ENCODE peak calls at places on chromosome 6, in ten cellular contexts. D is hepatocyte; W is SK-N-SH; Q is uterus; T is gastrocnemius medialis; A is colonic mucosa; X is fibroblast of lung; R is CD4-positive, alpha-beta T cell; V is PC-9; I is heart right ventricle. U is an unnamed sample.

GRCh38 chr6:142361765-142362540 is 60.1 kb downstream of the ADGRG6 start:
- DNase-seq in D (peak; percentile 60), W (no peak), Q (no peak), T (no peak), A (no peak), X (peak; percentile 74), R (no peak), V (no peak), I (no peak), U (no peak)

GRCh38 chr6:9606435-9607134 is 808.3 kb downstream of the TFAP2A start:
- DNase-seq in D (no peak), W (no peak), Q (no peak), T (no peak), A (no peak), X (no peak), R (no peak), V (no peak), I (no peak), U (no peak)

GRCh38 chr6:112701201-112701600 is 354.1 kb downstream of the RFPL4B start:
- DNase-seq in D (peak; percentile 15), W (no peak), Q (no peak), T (no peak), A (no peak), X (peak; percentile 60), R (no peak), V (no peak), I (no peak), U (no peak)

GRCh38 chr6:54617730-54618129 is 228.8 kb upstream of the FAM83B start:
- DNase-seq in D (peak; percentile 33), W (no peak), Q (no peak), T (no peak), A (no peak), X (peak; percentile 95), R (no peak), V (no peak), I (no peak), U (no peak)

GRCh38 chr6:29887819-29888581 is 54.3 kb upstream of the HLA-A start:
- DNase-seq in D (peak; percentile 89), W (peak; percentile 27), Q (peak; percentile 85), T (peak; percentile 22), A (peak; percentile 95), X (peak; percentile 10), R (peak; percentile 84), V (no peak), I (peak; percentile 82), U (peak; percentile 42)

GRCh38 chr6:100549406-100550167 is 84.9 kb upstream of the SIM1 start:
- DNase-seq in D (no peak), W (no peak), Q (no peak), T (no peak), A (no peak), X (peak; percentile 88), R (no peak), V (peak; percentile 62), I (no peak), U (no peak)

GRCh38 chr6:2630362-2630761 is 120.4 kb downstream of the MYLK4 start:
- DNase-seq in D (peak; percentile 72), W (no peak), Q (no peak), T (no peak), A (no peak), X (peak; percentile 98), R (no peak), V (peak; percentile 88), I (no peak), U (no peak)

GRCh38 chr6:67345946-67346345 is 1289.1 kb upstream of the ADGRB3 start:
- DNase-seq in D (no peak), W (no peak), Q (no peak), T (no peak), A (no peak), X (peak; percentile 27), R (no peak), V (no peak), I (no peak), U (no peak)

GRCh38 chr6:100730581-100730980 is 150.5 kb downstream of the ASCC3 start:
- DNase-seq in D (no peak), W (no peak), Q (no peak), T (no peak), A (no peak), X (no peak), R (no peak), V (no peak), I (no peak), U (no peak)

GRCh38 chr6:90190752-90191393 is 105.8 kb downstream of the BACH2 start:
- DNase-seq in D (no peak), W (no peak), Q (no peak), T (no peak), A (no peak), X (no peak), R (no peak), V (no peak), I (no peak), U (no peak)

GRCh38 chr6:31075528-31075927 is 36.8 kb downstream of the C6orf15 start:
- DNase-seq in D (no peak), W (no peak), Q (no peak), T (no peak), A (no peak), X (peak; percentile 69), R (no peak), V (no peak), I (no peak), U (no peak)

GRCh38 chr6:112218563-112218962 is 35.8 kb downstream of the LAMA4 start:
- DNase-seq in D (no peak), W (no peak), Q (peak; percentile 80), T (no peak), A (no peak), X (peak; percentile 53), R (no peak), V (no peak), I (peak; percentile 74), U (peak; percentile 31)

GRCh38 chr6:11711994-11712698 is 66.5 kb downstream of the ADTRP start:
- DNase-seq in D (no peak), W (no peak), Q (no peak), T (no peak), A (no peak), X (peak; percentile 23), R (no peak), V (no peak), I (no peak), U (no peak)
- H3K27ac ChIP-seq in D (no peak overlapping the region), W (no peak overlapping the region), Q (no peak overlapping the region), T (peak overlapping the region; percentile 58), A (no peak overlapping the region), X (peak overlapping the region; percentile 18), R (peak overlapping the region; percentile 77), V (no peak overlapping the region), I (no peak overlapping the region), U (no peak overlapping the region)

GRCh38 chr6:26613201-26613600 is 16.4 kb downstream of the ABT1 start:
- DNase-seq in D (no peak), W (no peak), Q (no peak), T (no peak), A (no peak), X (no peak), R (no peak), V (no peak), I (no peak), U (no peak)
- H3K27me3 ChIP-seq in D (peaks cover 44% of the 10 kb centered on the region), W (peaks cover 9% of the 10 kb centered on the region), Q (no peaks in the 10 kb centered on the region), T (peaks cover 47% of the 10 kb centered on the region), A (peaks cover 16% of the 10 kb centered on the region), X (peaks cover 34% of the 10 kb centered on the region), R (peaks cover 43% of the 10 kb centered on the region), V (no peaks in the 10 kb centered on the region), I (peaks cover 3% of the 10 kb centered on the region), U (peaks cover 16% of the 10 kb centered on the region)

DNA sequence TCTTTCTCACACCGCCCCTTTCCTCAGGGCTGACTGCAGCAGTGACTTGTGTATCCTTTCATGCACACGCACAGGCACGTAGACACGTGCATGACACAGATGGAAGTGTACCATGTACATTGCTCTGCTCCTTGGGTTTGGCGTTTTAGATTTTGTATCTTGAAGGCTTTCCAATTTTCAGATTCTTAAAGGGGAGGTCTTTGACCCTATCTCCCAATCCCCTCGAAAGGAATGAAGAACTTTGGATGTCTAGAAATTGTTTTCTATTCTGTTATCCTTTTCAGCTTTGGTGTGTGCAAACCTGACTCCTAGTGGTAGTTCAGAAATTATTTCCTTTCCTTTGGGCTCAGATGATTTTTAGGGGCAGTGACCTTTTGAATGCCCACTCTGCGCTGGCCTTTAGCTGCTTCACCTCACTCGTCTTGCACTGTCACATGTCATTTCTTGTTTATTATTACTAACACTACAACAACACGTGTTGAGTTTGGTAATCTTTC is 63.0 kb downstream of the HIVEP1 start:
- DNase-seq in D (no peak), W (no peak), Q (no peak), T (no peak), A (no peak), X (no peak), R (no peak), V (no peak), I (no peak), U (no peak)
- TF ChIP-seq CTCF in D (peak; percentile 48), W (peak; percentile 57), Q (peak; percentile 15), T (no peak), A (peak; percentile 16), X (peak; percentile 49), R (peak; percentile 60), V (peak; percentile 61), I (peak; percentile 27), U (peak; percentile 53)

GRCh38 chr6:13485303-13485702 is 2.1 kb downstream of the GFOD1 start:
- DNase-seq in D (no peak), W (no peak), Q (no peak), T (no peak), A (no peak), X (no peak), R (no peak), V (no peak), I (no peak), U (no peak)
- H3K27ac ChIP-seq in D (no peak overlapping the region), W (no peak overlapping the region), Q (peak overlapping the region; percentile 78), T (peak overlapping the region; percentile 95), A (no peak overlapping the region), X (peak overlapping the region; percentile 63), R (no peak overlapping the region), V (no peak overlapping the region), I (peak overlapping the region; percentile 95), U (peak overlapping the region; percentile 96)

U was measured in dorsolateral prefrontal cortex.